ENCODE peak calls at places on chromosome 2, in four cellular contexts. One of them, this sample, is unnamed.

GRCh38 chr2:163649080-163649479 is 86.7 kb downstream of the FIGN start:
- DNase-seq in GM23338: no peak
- DNase-seq in neural progenitor cell: no peak
- DNase-seq in GM23248: peak
- DNase-seq in this sample: no peak

GRCh38 chr2:176496756-176497155 is 227.5 kb downstream of the MTX2 start:
- DNase-seq in GM23338: no peak
- DNase-seq in neural progenitor cell: no peak
- DNase-seq in GM23248: peak
- DNase-seq in this sample: peak

GRCh38 chr2:45585267-45585861 is 25.7 kb downstream of the SRBD1 start:
- DNase-seq in GM23338: peak
- DNase-seq in neural progenitor cell: peak
- DNase-seq in GM23248: peak
- DNase-seq in this sample: peak

GRCh38 chr2:121530210-121530562 is 494 bp upstream of the RNU4ATAC start:
- DNase-seq in GM23338: peak
- DNase-seq in neural progenitor cell: peak
- DNase-seq in GM23248: peak
- DNase-seq in this sample: no peak

GRCh38 chr2:101759162-101759561 is 61.7 kb downstream of the MAP4K4 start:
- DNase-seq in GM23338: no peak
- DNase-seq in neural progenitor cell: no peak
- DNase-seq in GM23248: peak
- DNase-seq in this sample: peak

GRCh38 chr2:153912798-153913396 is 41.2 kb downstream of the GALNT13 start:
- DNase-seq in GM23338: no peak
- DNase-seq in neural progenitor cell: no peak
- DNase-seq in GM23248: no peak
- DNase-seq in this sample: no peak

GRCh38 chr2:46014911-46015654 is 282.1 kb upstream of the EPAS1 start:
- DNase-seq in GM23338: peak
- DNase-seq in neural progenitor cell: peak
- DNase-seq in GM23248: peak
- DNase-seq in this sample: peak

GRCh38 chr2:232632904-232633412 is 446 bp upstream of the EFHD1 start:
- DNase-seq in GM23338: peak
- DNase-seq in neural progenitor cell: peak
- DNase-seq in GM23248: peak
- DNase-seq in this sample: peak

GRCh38 chr2:104969564-104969963 is 68.3 kb upstream of the MRPS9 start:
- DNase-seq in GM23338: peak
- DNase-seq in neural progenitor cell: peak
- DNase-seq in GM23248: no peak
- DNase-seq in this sample: peak

GRCh38 chr2:33531345-33532059 is 55.1 kb downstream of the RASGRP3 start:
- DNase-seq in GM23338: no peak
- DNase-seq in neural progenitor cell: no peak
- DNase-seq in GM23248: peak
- DNase-seq in this sample: no peak

GRCh38 chr2:167142554-167142953 is 254.3 kb downstream of the XIRP2 start:
- DNase-seq in GM23338: no peak
- DNase-seq in neural progenitor cell: no peak
- DNase-seq in GM23248: no peak
- DNase-seq in this sample: no peak

GRCh38 chr2:197800091-197800490 is 4.3 kb upstream of the PLCL1 start:
- DNase-seq in GM23338: no peak
- DNase-seq in neural progenitor cell: no peak
- DNase-seq in GM23248: no peak
- DNase-seq in this sample: no peak

GRCh38 chr2:239249048-239249447 is 151.8 kb downstream of the HDAC4 start:
- DNase-seq in GM23338: no peak
- DNase-seq in neural progenitor cell: no peak
- DNase-seq in GM23248: no peak
- DNase-seq in this sample: no peak

GRCh38 chr2:55743583-55743982 is 49.9 kb upstream of the PNPT1 start:
- DNase-seq in GM23338: no peak
- DNase-seq in neural progenitor cell: no peak
- DNase-seq in GM23248: peak
- DNase-seq in this sample: no peak

GRCh38 chr2:228699400-228699799 is 517.9 kb upstream of the SPHKAP start:
- DNase-seq in GM23338: no peak
- DNase-seq in neural progenitor cell: no peak
- DNase-seq in GM23248: peak
- DNase-seq in this sample: peak

GRCh38 chr2:186891219-186891621 is 42.2 kb upstream of the ZSWIM2 start:
- DNase-seq in GM23338: no peak
- DNase-seq in neural progenitor cell: no peak
- DNase-seq in GM23248: peak
- DNase-seq in this sample: peak

GRCh38 chr2:215658635-215659305 is 222.9 kb upstream of the FN1 start:
- DNase-seq in GM23338: no peak
- DNase-seq in neural progenitor cell: no peak
- DNase-seq in GM23248: no peak
- DNase-seq in this sample: no peak

GRCh38 chr2:160836755-160837154 is 323.5 kb upstream of the TANK start:
- DNase-seq in GM23338: no peak
- DNase-seq in neural progenitor cell: no peak
- DNase-seq in GM23248: peak
- DNase-seq in this sample: peak

GRCh38 chr2:190408538-190409271 is 550 bp downstream of the MFSD6 start:
- DNase-seq in GM23338: peak
- DNase-seq in neural progenitor cell: peak
- DNase-seq in GM23248: peak
- DNase-seq in this sample: peak

GRCh38 chr2:190406805-190407204 is 1.4 kb upstream of the MFSD6 start:
- DNase-seq in GM23338: no peak
- DNase-seq in neural progenitor cell: no peak
- DNase-seq in GM23248: no peak
- DNase-seq in this sample: no peak

GRCh38 chr2:190407246-190407661 is 901 bp upstream of the MFSD6 start:
- DNase-seq in GM23338: peak
- DNase-seq in neural progenitor cell: peak
- DNase-seq in GM23248: no peak
- DNase-seq in this sample: peak

GRCh38 chr2:190409616-190410015 is 1.5 kb downstream of the MFSD6 start:
- DNase-seq in GM23338: no peak
- DNase-seq in neural progenitor cell: no peak
- DNase-seq in GM23248: no peak
- DNase-seq in this sample: no peak

GRCh38 chr2:190407662-190408537 is at the start of gene MFSD6:
- DNase-seq in GM23338: peak
- DNase-seq in neural progenitor cell: peak
- DNase-seq in GM23248: peak
- DNase-seq in this sample: peak
- TF ChIP-seq EZH2 in GM23338: no peak
- TF ChIP-seq EZH2 in neural progenitor cell: no peak
- TF ChIP-seq EZH2 in GM23248: no peak
- TF ChIP-seq EZH2 in this sample: no peak

DNA sequence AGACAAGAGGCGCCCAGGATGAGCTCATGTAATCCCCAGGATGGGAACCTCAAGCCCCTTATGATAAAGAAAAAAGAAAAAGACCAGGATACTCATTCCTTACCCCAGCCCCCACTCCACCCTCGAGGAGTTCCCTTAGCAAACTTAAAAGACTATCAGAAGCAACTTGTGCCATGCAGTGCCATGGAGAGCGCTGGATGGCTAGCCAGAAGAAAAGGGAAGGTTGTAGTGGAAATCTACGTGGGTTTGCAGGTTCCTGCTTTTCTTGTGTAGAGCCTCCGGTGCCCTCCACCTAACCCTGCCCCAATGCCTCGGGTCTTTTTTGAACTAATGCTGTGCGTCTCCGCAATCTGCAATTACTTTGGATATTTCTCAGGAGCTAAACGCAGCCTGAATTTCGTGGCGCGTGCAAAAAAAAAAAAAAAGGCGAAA is 16.2 kb upstream of the BCL11A start:
- DNase-seq in GM23338: peak
- DNase-seq in neural progenitor cell: peak
- DNase-seq in GM23248: peak
- DNase-seq in this sample: peak
- TF ChIP-seq EZH2 in GM23338: peak
- TF ChIP-seq EZH2 in neural progenitor cell: no peak
- TF ChIP-seq EZH2 in GM23248: no peak
- TF ChIP-seq EZH2 in this sample: no peak

DNA sequence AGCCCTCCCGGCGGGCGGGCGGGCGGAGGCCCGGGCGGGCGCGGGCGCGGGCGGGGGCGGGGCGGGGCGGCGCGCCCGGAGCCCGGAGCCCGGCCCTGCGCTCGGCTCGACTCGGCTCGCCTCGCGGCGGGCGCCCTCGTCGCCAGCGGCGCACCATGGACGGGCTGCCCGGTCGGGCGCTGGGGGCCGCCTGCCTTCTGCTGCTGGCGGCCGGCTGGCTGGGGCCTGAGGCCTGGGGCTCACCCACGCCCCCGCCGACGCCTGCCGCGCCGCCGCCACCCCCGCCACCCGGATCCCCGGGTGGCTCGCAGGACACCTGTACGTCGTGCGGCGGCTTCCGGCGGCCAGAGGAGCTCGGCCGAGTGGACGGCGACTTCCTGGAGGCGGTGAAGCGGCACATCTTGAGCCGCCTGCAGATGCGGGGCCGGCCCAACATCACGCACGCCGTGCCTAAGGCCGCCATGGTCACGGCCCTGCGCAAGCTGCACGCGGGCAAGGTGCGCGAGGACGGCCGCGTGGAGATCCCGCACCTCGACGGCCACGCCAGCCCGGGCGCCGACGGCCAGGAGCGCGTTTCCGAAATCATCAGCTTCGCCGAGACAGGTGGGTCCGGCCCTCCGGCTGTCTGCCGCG is at the start of gene INHBB:
- DNase-seq in GM23338: peak
- DNase-seq in neural progenitor cell: peak
- DNase-seq in GM23248: peak
- DNase-seq in this sample: no peak
- TF ChIP-seq EZH2 in GM23338: no peak
- TF ChIP-seq EZH2 in neural progenitor cell: peak
- TF ChIP-seq EZH2 in GM23248: no peak
- TF ChIP-seq EZH2 in this sample: no peak

DNA sequence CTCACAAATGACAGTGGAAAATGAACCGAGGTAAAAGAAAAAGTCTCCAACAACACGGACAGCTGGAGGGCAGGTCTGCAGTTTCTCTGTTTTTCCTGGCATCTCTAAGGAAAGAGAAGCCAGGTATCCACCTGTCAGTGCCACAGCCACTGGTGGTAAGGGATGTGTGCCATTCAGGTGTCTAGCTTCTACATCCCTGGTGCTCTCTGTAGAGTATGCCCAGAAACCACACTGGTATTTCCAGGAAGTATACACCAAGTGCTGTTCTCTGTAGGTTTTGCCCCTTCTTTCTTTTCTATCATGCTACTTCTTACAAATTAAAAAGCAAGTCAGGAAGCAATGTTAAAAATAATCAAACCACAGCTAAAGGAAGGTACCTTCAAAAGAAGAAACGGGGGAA is 7.6 kb upstream of the AGFG1 start:
- DNase-seq in GM23338: no peak
- DNase-seq in neural progenitor cell: no peak
- DNase-seq in GM23248: no peak
- DNase-seq in this sample: no peak
- TF ChIP-seq EZH2 in GM23338: no peak
- TF ChIP-seq EZH2 in neural progenitor cell: no peak
- TF ChIP-seq EZH2 in GM23248: no peak
- TF ChIP-seq EZH2 in this sample: no peak

GRCh38 chr2:71852141-71852711 is 295.4 kb downstream of the CYP26B1 start:
- DNase-seq in GM23338: peak
- DNase-seq in neural progenitor cell: no peak
- DNase-seq in GM23248: peak
- DNase-seq in this sample: no peak
- TF ChIP-seq EZH2 in GM23338: no peak
- TF ChIP-seq EZH2 in neural progenitor cell: no peak
- TF ChIP-seq EZH2 in GM23248: no peak
- TF ChIP-seq EZH2 in this sample: no peak

GRCh38 chr2:24920813-24921441 is 890 bp upstream of the ADCY3 start:
- DNase-seq in GM23338: peak
- DNase-seq in neural progenitor cell: peak
- DNase-seq in GM23248: no peak
- DNase-seq in this sample: peak
- TF ChIP-seq EZH2 in GM23338: no peak
- TF ChIP-seq EZH2 in neural progenitor cell: no peak
- TF ChIP-seq EZH2 in GM23248: no peak
- TF ChIP-seq EZH2 in this sample: no peak

GRCh38 chr2:240915526-240916335 is 9.6 kb downstream of the CROCC2 start:
- DNase-seq in GM23338: peak
- DNase-seq in neural progenitor cell: peak
- DNase-seq in GM23248: no peak
- DNase-seq in this sample: no peak
- TF ChIP-seq EZH2 in GM23338: no peak
- TF ChIP-seq EZH2 in neural progenitor cell: no peak
- TF ChIP-seq EZH2 in GM23248: no peak
- TF ChIP-seq EZH2 in this sample: no peak

DNA sequence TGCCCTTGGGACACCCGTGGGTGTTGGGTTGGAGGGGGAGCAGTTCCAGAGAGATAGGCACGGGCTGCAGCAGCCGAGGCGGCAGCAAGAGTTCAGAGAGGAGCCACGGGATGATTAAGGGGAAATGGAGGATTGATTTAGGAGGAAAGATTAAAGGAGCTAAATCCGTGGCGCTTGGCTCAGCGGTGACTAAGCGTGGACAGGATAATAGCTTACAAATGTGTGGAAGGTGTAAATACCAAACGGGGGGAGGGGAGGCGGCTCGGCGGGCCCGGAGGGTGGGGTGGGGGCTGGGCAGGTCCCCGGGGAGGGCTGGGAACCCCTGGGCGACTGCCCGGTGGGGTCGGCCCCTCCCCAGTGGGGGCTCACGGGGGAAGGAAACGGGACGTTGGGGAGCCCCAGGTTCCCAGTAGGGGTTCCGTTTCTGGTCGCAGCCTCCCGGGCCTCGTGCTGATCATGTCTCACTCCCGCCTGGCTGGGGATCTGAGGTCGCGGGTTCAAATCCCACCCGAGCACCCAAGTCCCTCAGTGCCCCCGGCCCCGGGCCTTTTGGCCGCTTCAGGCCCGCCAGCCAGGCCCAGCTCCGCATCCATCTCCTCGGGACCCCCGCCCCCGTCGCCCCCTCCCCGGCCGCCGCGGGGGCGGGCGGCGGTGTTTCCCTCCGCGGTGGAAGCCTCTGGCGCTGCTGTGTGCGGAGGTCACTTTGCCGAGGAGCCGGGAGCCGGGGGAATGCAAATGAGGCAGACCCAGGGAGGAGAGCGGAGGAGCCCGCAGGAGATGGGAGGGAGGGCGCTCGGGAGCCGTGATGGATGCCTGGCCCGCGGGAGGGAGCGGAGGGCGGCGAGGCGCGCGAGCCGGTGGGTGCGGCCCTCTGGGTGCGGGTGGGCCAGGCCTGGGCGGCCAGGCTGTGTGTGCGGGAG is 8.1 kb downstream of the ASIC4 start:
- DNase-seq in GM23338: peak
- DNase-seq in neural progenitor cell: peak
- DNase-seq in GM23248: peak
- DNase-seq in this sample: peak
- TF ChIP-seq EZH2 in GM23338: no peak
- TF ChIP-seq EZH2 in neural progenitor cell: no peak
- TF ChIP-seq EZH2 in GM23248: no peak
- TF ChIP-seq EZH2 in this sample: no peak

This sample was measured in A673.